ENCODE peak calls at places on chromosomes 3 and 15, in nine cellular contexts. One of them, this sample, is unnamed.
A peak's percentile ranks its signal among the peaks of the same experiment; 100 is the strongest.

GRCh38 chr15:91369823-91370222 is 269.8 kb downstream of the SV2B start:
- DNase-seq in hepatocyte: no peak
- DNase-seq in stomach: no peak
- DNase-seq in ovary: no peak
- DNase-seq in right lobe of liver: no peak
- DNase-seq in upper lobe of left lung: no peak
- DNase-seq in MM.1S: no peak
- DNase-seq in fibroblast of lung: no peak
- DNase-seq in adrenal gland: no peak
- DNase-seq in this sample: no peak

GRCh38 chr15:98326804-98327203 is 321.5 kb upstream of the IGF1R start:
- DNase-seq in ovary: no peak
- DNase-seq in right lobe of liver: no peak
- DNase-seq in fibroblast of lung: no peak
- DNase-seq in MM.1S: no peak
- DNase-seq in upper lobe of left lung: no peak
- DNase-seq in adrenal gland: no peak
- DNase-seq in stomach: no peak
- DNase-seq in hepatocyte: no peak
- DNase-seq in this sample: no peak

GRCh38 chr3:52311567-52312119 is 4.5 kb upstream of the DNAH1 start:
- DNase-seq in adrenal gland: no peak
- DNase-seq in fibroblast of lung: no peak
- DNase-seq in MM.1S: no peak
- DNase-seq in right lobe of liver: no peak
- DNase-seq in hepatocyte: no peak
- DNase-seq in stomach: no peak
- DNase-seq in ovary: no peak
- DNase-seq in upper lobe of left lung: no peak
- DNase-seq in this sample: no peak

GRCh38 chr15:70826634-70827033 is 27.3 kb downstream of the LARP6 start:
- DNase-seq in fibroblast of lung: peak; percentile 87
- DNase-seq in stomach: no peak
- DNase-seq in adrenal gland: peak; percentile 35
- DNase-seq in upper lobe of left lung: peak; percentile 60
- DNase-seq in MM.1S: no peak
- DNase-seq in hepatocyte: peak; percentile 32
- DNase-seq in ovary: peak; percentile 46
- DNase-seq in right lobe of liver: no peak
- DNase-seq in this sample: no peak

GRCh38 chr15:58221591-58222241 is 83.5 kb downstream of the AQP9 start:
- DNase-seq in fibroblast of lung: peak; percentile 46
- DNase-seq in adrenal gland: peak; percentile 56
- DNase-seq in MM.1S: peak; percentile 24
- DNase-seq in ovary: no peak
- DNase-seq in upper lobe of left lung: peak; percentile 44
- DNase-seq in stomach: peak; percentile 28
- DNase-seq in hepatocyte: no peak
- DNase-seq in right lobe of liver: peak; percentile 67
- DNase-seq in this sample: peak; percentile 54

GRCh38 chr15:62068071-62068786 is 1.5 kb downstream of the C2CD4A start:
- DNase-seq in hepatocyte: peak; percentile 66
- DNase-seq in MM.1S: peak; percentile 50
- DNase-seq in fibroblast of lung: peak; percentile 46
- DNase-seq in stomach: peak; percentile 58
- DNase-seq in adrenal gland: peak; percentile 44
- DNase-seq in ovary: no peak
- DNase-seq in right lobe of liver: peak; percentile 70
- DNase-seq in upper lobe of left lung: peak; percentile 61
- DNase-seq in this sample: peak; percentile 76

GRCh38 chr3:78867409-78868372 is 900.1 kb downstream of the ROBO1 start:
- DNase-seq in adrenal gland: no peak
- DNase-seq in fibroblast of lung: peak; percentile 77
- DNase-seq in upper lobe of left lung: no peak
- DNase-seq in MM.1S: no peak
- DNase-seq in right lobe of liver: no peak
- DNase-seq in hepatocyte: no peak
- DNase-seq in stomach: no peak
- DNase-seq in ovary: no peak
- DNase-seq in this sample: no peak

GRCh38 chr3:123161167-123161566 is 40.6 kb upstream of the SEC22A start:
- DNase-seq in hepatocyte: no peak
- DNase-seq in MM.1S: no peak
- DNase-seq in adrenal gland: no peak
- DNase-seq in right lobe of liver: no peak
- DNase-seq in stomach: no peak
- DNase-seq in fibroblast of lung: no peak
- DNase-seq in ovary: no peak
- DNase-seq in upper lobe of left lung: no peak
- DNase-seq in this sample: no peak

GRCh38 chr15:39391230-39391629 is 189.6 kb upstream of the THBS1 start:
- DNase-seq in adrenal gland: no peak
- DNase-seq in upper lobe of left lung: peak; percentile 45
- DNase-seq in right lobe of liver: no peak
- DNase-seq in hepatocyte: no peak
- DNase-seq in fibroblast of lung: no peak
- DNase-seq in ovary: no peak
- DNase-seq in MM.1S: no peak
- DNase-seq in stomach: no peak
- DNase-seq in this sample: no peak
- H3K27ac ChIP-seq in adrenal gland: no peak overlapping the region
- H3K27ac ChIP-seq in upper lobe of left lung: no peak overlapping the region
- H3K27ac ChIP-seq in right lobe of liver: no peak overlapping the region
- H3K27ac ChIP-seq in hepatocyte: no peak overlapping the region
- H3K27ac ChIP-seq in fibroblast of lung: no peak overlapping the region
- H3K27ac ChIP-seq in ovary: no peak overlapping the region
- H3K27ac ChIP-seq in MM.1S: no peak overlapping the region
- H3K27ac ChIP-seq in stomach: no peak overlapping the region
- H3K27ac ChIP-seq in this sample: no peak overlapping the region

GRCh38 chr15:48493763-48494225 is 151.7 kb downstream of the FBN1 start:
- DNase-seq in hepatocyte: no peak
- DNase-seq in adrenal gland: no peak
- DNase-seq in upper lobe of left lung: no peak
- DNase-seq in ovary: no peak
- DNase-seq in fibroblast of lung: no peak
- DNase-seq in MM.1S: no peak
- DNase-seq in stomach: no peak
- DNase-seq in right lobe of liver: no peak
- DNase-seq in this sample: no peak
- H3K27me3 ChIP-seq in hepatocyte: no peaks in the 10 kb centered on the region
- H3K27me3 ChIP-seq in adrenal gland: no peaks in the 10 kb centered on the region
- H3K27me3 ChIP-seq in upper lobe of left lung: no peaks in the 10 kb centered on the region
- H3K27me3 ChIP-seq in ovary: no peaks in the 10 kb centered on the region
- H3K27me3 ChIP-seq in fibroblast of lung: no peaks in the 10 kb centered on the region
- H3K27me3 ChIP-seq in MM.1S: no peaks in the 10 kb centered on the region
- H3K27me3 ChIP-seq in stomach: no peaks in the 10 kb centered on the region
- H3K27me3 ChIP-seq in right lobe of liver: no peaks in the 10 kb centered on the region
- H3K27me3 ChIP-seq in this sample: no peaks in the 10 kb centered on the region

DNA sequence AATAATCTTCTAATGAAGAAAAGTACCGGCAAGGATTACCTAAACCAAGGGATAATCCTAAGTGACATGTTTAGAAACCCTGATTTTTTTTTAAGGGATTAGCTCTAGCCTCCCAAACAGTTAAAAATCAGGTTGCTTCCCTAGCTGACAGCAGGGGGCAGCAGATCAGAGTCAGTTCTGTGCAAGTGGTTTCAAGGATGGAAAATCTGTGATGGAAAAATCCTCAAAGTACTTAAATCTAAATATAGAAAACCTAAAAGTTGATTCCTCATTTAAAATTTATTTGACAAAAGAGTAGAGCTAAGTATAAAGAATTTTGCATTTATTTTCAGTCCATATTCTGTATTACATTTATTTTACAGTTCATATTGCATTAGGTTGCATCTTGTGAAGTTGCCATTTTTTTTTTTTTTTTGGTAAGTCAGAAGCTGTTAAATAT is 107.6 kb downstream of the PEX5L start:
- DNase-seq in right lobe of liver: no peak
- DNase-seq in adrenal gland: peak; percentile 48
- DNase-seq in MM.1S: peak; percentile 63
- DNase-seq in upper lobe of left lung: peak; percentile 24
- DNase-seq in ovary: peak; percentile 66
- DNase-seq in stomach: peak; percentile 44
- DNase-seq in hepatocyte: peak; percentile 68
- DNase-seq in fibroblast of lung: peak; percentile 67
- DNase-seq in this sample: no peak
- TF ChIP-seq CTCF in right lobe of liver: peak; percentile 35
- TF ChIP-seq CTCF in adrenal gland: peak; percentile 75
- TF ChIP-seq CTCF in MM.1S: peak; percentile 95
- TF ChIP-seq CTCF in upper lobe of left lung: peak; percentile 38
- TF ChIP-seq CTCF in ovary: peak; percentile 47
- TF ChIP-seq CTCF in stomach: peak; percentile 56
- TF ChIP-seq CTCF in hepatocyte: peak; percentile 90
- TF ChIP-seq CTCF in fibroblast of lung: peak; percentile 83
- TF ChIP-seq CTCF in this sample: peak; percentile 73

GRCh38 chr3:98513136-98513535 is 9.6 kb downstream of the CLDND1 start:
- DNase-seq in ovary: no peak
- DNase-seq in upper lobe of left lung: no peak
- DNase-seq in fibroblast of lung: peak; percentile 77
- DNase-seq in adrenal gland: no peak
- DNase-seq in MM.1S: no peak
- DNase-seq in stomach: no peak
- DNase-seq in right lobe of liver: no peak
- DNase-seq in hepatocyte: no peak
- DNase-seq in this sample: no peak

GRCh38 chr3:98508582-98508981 is 11.1 kb downstream of the OR5K2 start:
- DNase-seq in right lobe of liver: no peak
- DNase-seq in adrenal gland: no peak
- DNase-seq in MM.1S: peak; percentile 35
- DNase-seq in fibroblast of lung: no peak
- DNase-seq in hepatocyte: no peak
- DNase-seq in ovary: no peak
- DNase-seq in upper lobe of left lung: no peak
- DNase-seq in stomach: no peak
- DNase-seq in this sample: no peak

GRCh38 chr3:98514948-98515347 is 7.8 kb downstream of the CLDND1 start:
- DNase-seq in adrenal gland: no peak
- DNase-seq in ovary: no peak
- DNase-seq in stomach: no peak
- DNase-seq in right lobe of liver: no peak
- DNase-seq in hepatocyte: no peak
- DNase-seq in MM.1S: no peak
- DNase-seq in fibroblast of lung: no peak
- DNase-seq in upper lobe of left lung: no peak
- DNase-seq in this sample: no peak

GRCh38 chr3:98513736-98514135 is 9.0 kb downstream of the CLDND1 start:
- DNase-seq in hepatocyte: no peak
- DNase-seq in stomach: no peak
- DNase-seq in MM.1S: no peak
- DNase-seq in ovary: no peak
- DNase-seq in fibroblast of lung: no peak
- DNase-seq in right lobe of liver: no peak
- DNase-seq in upper lobe of left lung: no peak
- DNase-seq in adrenal gland: no peak
- DNase-seq in this sample: no peak

GRCh38 chr3:98512576-98512975 is 10.1 kb downstream of the CLDND1 start:
- DNase-seq in fibroblast of lung: no peak
- DNase-seq in upper lobe of left lung: no peak
- DNase-seq in stomach: no peak
- DNase-seq in adrenal gland: no peak
- DNase-seq in right lobe of liver: no peak
- DNase-seq in ovary: no peak
- DNase-seq in MM.1S: no peak
- DNase-seq in hepatocyte: no peak
- DNase-seq in this sample: no peak
- H3K27ac ChIP-seq in fibroblast of lung: no peak overlapping the region
- H3K27ac ChIP-seq in upper lobe of left lung: no peak overlapping the region
- H3K27ac ChIP-seq in stomach: no peak overlapping the region
- H3K27ac ChIP-seq in adrenal gland: no peak overlapping the region
- H3K27ac ChIP-seq in right lobe of liver: no peak overlapping the region
- H3K27ac ChIP-seq in ovary: no peak overlapping the region
- H3K27ac ChIP-seq in MM.1S: no peak overlapping the region
- H3K27ac ChIP-seq in hepatocyte: no peak overlapping the region
- H3K27ac ChIP-seq in this sample: no peak overlapping the region

DNA sequence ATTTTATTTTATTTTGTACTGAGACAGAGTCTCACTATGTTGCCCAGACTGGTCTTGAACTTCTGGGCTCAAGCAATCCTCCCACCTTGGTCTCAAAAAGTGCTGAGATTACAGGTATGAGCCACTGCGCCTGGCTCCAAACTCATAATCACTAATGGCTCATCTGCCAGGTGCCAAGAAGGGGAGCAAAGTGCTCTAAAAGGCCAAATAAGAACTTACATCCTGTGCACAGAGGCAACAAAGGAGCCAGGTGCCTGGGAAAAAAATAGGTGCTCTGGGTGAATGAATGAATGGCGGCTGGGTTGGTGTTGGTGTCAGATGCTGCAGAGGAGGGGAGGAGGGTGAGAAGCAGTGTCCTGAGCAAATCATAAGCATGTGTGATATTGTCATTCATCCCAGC is 25.9 kb upstream of the ADAMTS7 start:
- DNase-seq in upper lobe of left lung: no peak
- DNase-seq in fibroblast of lung: no peak
- DNase-seq in ovary: no peak
- DNase-seq in hepatocyte: no peak
- DNase-seq in MM.1S: no peak
- DNase-seq in stomach: no peak
- DNase-seq in right lobe of liver: no peak
- DNase-seq in adrenal gland: no peak
- DNase-seq in this sample: no peak
- H3K27me3 ChIP-seq in upper lobe of left lung: no peaks in the 10 kb centered on the region
- H3K27me3 ChIP-seq in fibroblast of lung: peaks cover 7% of the 10 kb centered on the region
- H3K27me3 ChIP-seq in ovary: no peaks in the 10 kb centered on the region
- H3K27me3 ChIP-seq in hepatocyte: no peaks in the 10 kb centered on the region
- H3K27me3 ChIP-seq in MM.1S: no peaks in the 10 kb centered on the region
- H3K27me3 ChIP-seq in stomach: no peaks in the 10 kb centered on the region
- H3K27me3 ChIP-seq in right lobe of liver: no peaks in the 10 kb centered on the region
- H3K27me3 ChIP-seq in adrenal gland: no peaks in the 10 kb centered on the region
- H3K27me3 ChIP-seq in this sample: no peaks in the 10 kb centered on the region